ENCODE peak calls at places on chromosomes 4 and X, in seven cellular contexts. One of them, this sample, is unnamed.

GRCh38 chr4:76658231-76659102 is 223.4 kb downstream of the SHROOM3 start:
- DNase-seq in right cardiac atrium: no peak
- DNase-seq in Calu3: no peak
- DNase-seq in stimulated activated naive CD8-positive, alpha-beta T cell treated with anti-CD3 and anti-CD28 coated beads, Interleukin-15, amount 100 ng/mL, for 72 hours: no peak
- DNase-seq in NCI-H1105: no peak
- DNase-seq in stimulated activated CD4-positive, alpha-beta T cell treated with anti-CD3 and anti-CD28 coated beads, Interleukin-2, amount 100 ng/mL, for 4 hours: no peak
- DNase-seq in kidney glomerular epithelial cell: peak; percentile 49
- DNase-seq in this sample: no peak

GRCh38 chr4:140255467-140255866 is 101.5 kb upstream of the MAML3 start:
- DNase-seq in Calu3: no peak
- DNase-seq in stimulated activated naive CD8-positive, alpha-beta T cell treated with anti-CD3 and anti-CD28 coated beads, Interleukin-15, amount 100 ng/mL, for 72 hours: no peak
- DNase-seq in stimulated activated CD4-positive, alpha-beta T cell treated with anti-CD3 and anti-CD28 coated beads, Interleukin-2, amount 100 ng/mL, for 4 hours: no peak
- DNase-seq in right cardiac atrium: no peak
- DNase-seq in kidney glomerular epithelial cell: no peak
- DNase-seq in NCI-H1105: no peak
- DNase-seq in this sample: no peak

GRCh38 chr4:107988763-107989035 is 990 bp upstream of the HADH start:
- DNase-seq in right cardiac atrium: no peak
- DNase-seq in Calu3: peak; percentile 7
- DNase-seq in stimulated activated CD4-positive, alpha-beta T cell treated with anti-CD3 and anti-CD28 coated beads, Interleukin-2, amount 100 ng/mL, for 4 hours: no peak
- DNase-seq in kidney glomerular epithelial cell: no peak
- DNase-seq in stimulated activated naive CD8-positive, alpha-beta T cell treated with anti-CD3 and anti-CD28 coated beads, Interleukin-15, amount 100 ng/mL, for 72 hours: no peak
- DNase-seq in NCI-H1105: peak; percentile 21
- DNase-seq in this sample: no peak

GRCh38 chrX:85922821-85923220 is 124.5 kb downstream of the CHM start:
- DNase-seq in Calu3: no peak
- DNase-seq in kidney glomerular epithelial cell: no peak
- DNase-seq in stimulated activated CD4-positive, alpha-beta T cell treated with anti-CD3 and anti-CD28 coated beads, Interleukin-2, amount 100 ng/mL, for 4 hours: no peak
- DNase-seq in right cardiac atrium: no peak
- DNase-seq in NCI-H1105: no peak
- DNase-seq in stimulated activated naive CD8-positive, alpha-beta T cell treated with anti-CD3 and anti-CD28 coated beads, Interleukin-15, amount 100 ng/mL, for 72 hours: no peak
- DNase-seq in this sample: no peak

GRCh38 chr4:128512767-128513322 is 225.2 kb upstream of the PGRMC2 start:
- DNase-seq in Calu3: no peak
- DNase-seq in NCI-H1105: no peak
- DNase-seq in stimulated activated naive CD8-positive, alpha-beta T cell treated with anti-CD3 and anti-CD28 coated beads, Interleukin-15, amount 100 ng/mL, for 72 hours: no peak
- DNase-seq in kidney glomerular epithelial cell: no peak
- DNase-seq in right cardiac atrium: no peak
- DNase-seq in stimulated activated CD4-positive, alpha-beta T cell treated with anti-CD3 and anti-CD28 coated beads, Interleukin-2, amount 100 ng/mL, for 4 hours: no peak
- DNase-seq in this sample: no peak

GRCh38 chr4:105859233-105859632 is 36.0 kb upstream of the NPNT start:
- DNase-seq in kidney glomerular epithelial cell: no peak
- DNase-seq in Calu3: no peak
- DNase-seq in stimulated activated CD4-positive, alpha-beta T cell treated with anti-CD3 and anti-CD28 coated beads, Interleukin-2, amount 100 ng/mL, for 4 hours: no peak
- DNase-seq in right cardiac atrium: no peak
- DNase-seq in NCI-H1105: no peak
- DNase-seq in stimulated activated naive CD8-positive, alpha-beta T cell treated with anti-CD3 and anti-CD28 coated beads, Interleukin-15, amount 100 ng/mL, for 72 hours: no peak
- DNase-seq in this sample: no peak

GRCh38 chr4:12375805-12376204 is 947.1 kb upstream of the HS3ST1 start:
- DNase-seq in Calu3: no peak
- DNase-seq in right cardiac atrium: no peak
- DNase-seq in kidney glomerular epithelial cell: no peak
- DNase-seq in stimulated activated CD4-positive, alpha-beta T cell treated with anti-CD3 and anti-CD28 coated beads, Interleukin-2, amount 100 ng/mL, for 4 hours: no peak
- DNase-seq in stimulated activated naive CD8-positive, alpha-beta T cell treated with anti-CD3 and anti-CD28 coated beads, Interleukin-15, amount 100 ng/mL, for 72 hours: no peak
- DNase-seq in NCI-H1105: no peak
- DNase-seq in this sample: no peak

GRCh38 chr4:88177981-88178632 is 19.7 kb upstream of the ABCG2 start:
- DNase-seq in right cardiac atrium: no peak
- DNase-seq in stimulated activated naive CD8-positive, alpha-beta T cell treated with anti-CD3 and anti-CD28 coated beads, Interleukin-15, amount 100 ng/mL, for 72 hours: no peak
- DNase-seq in stimulated activated CD4-positive, alpha-beta T cell treated with anti-CD3 and anti-CD28 coated beads, Interleukin-2, amount 100 ng/mL, for 4 hours: no peak
- DNase-seq in Calu3: peak; percentile 50
- DNase-seq in kidney glomerular epithelial cell: peak; percentile 47
- DNase-seq in NCI-H1105: no peak
- DNase-seq in this sample: no peak

GRCh38 chr4:97656034-97656720 is 487.1 kb downstream of the STPG2 start:
- DNase-seq in right cardiac atrium: no peak
- DNase-seq in stimulated activated CD4-positive, alpha-beta T cell treated with anti-CD3 and anti-CD28 coated beads, Interleukin-2, amount 100 ng/mL, for 4 hours: no peak
- DNase-seq in NCI-H1105: no peak
- DNase-seq in stimulated activated naive CD8-positive, alpha-beta T cell treated with anti-CD3 and anti-CD28 coated beads, Interleukin-15, amount 100 ng/mL, for 72 hours: no peak
- DNase-seq in kidney glomerular epithelial cell: peak; percentile 40
- DNase-seq in Calu3: no peak
- DNase-seq in this sample: no peak

GRCh38 chr4:121375262-121375661 is 5.6 kb downstream of the QRFPR start:
- DNase-seq in stimulated activated CD4-positive, alpha-beta T cell treated with anti-CD3 and anti-CD28 coated beads, Interleukin-2, amount 100 ng/mL, for 4 hours: no peak
- DNase-seq in NCI-H1105: no peak
- DNase-seq in right cardiac atrium: no peak
- DNase-seq in stimulated activated naive CD8-positive, alpha-beta T cell treated with anti-CD3 and anti-CD28 coated beads, Interleukin-15, amount 100 ng/mL, for 72 hours: no peak
- DNase-seq in kidney glomerular epithelial cell: peak; percentile 42
- DNase-seq in Calu3: no peak
- DNase-seq in this sample: no peak

GRCh38 chr4:98522062-98522461 is 136.3 kb downstream of the TSPAN5 start:
- DNase-seq in Calu3: no peak
- DNase-seq in right cardiac atrium: no peak
- DNase-seq in stimulated activated naive CD8-positive, alpha-beta T cell treated with anti-CD3 and anti-CD28 coated beads, Interleukin-15, amount 100 ng/mL, for 72 hours: no peak
- DNase-seq in NCI-H1105: no peak
- DNase-seq in stimulated activated CD4-positive, alpha-beta T cell treated with anti-CD3 and anti-CD28 coated beads, Interleukin-2, amount 100 ng/mL, for 4 hours: no peak
- DNase-seq in kidney glomerular epithelial cell: no peak
- DNase-seq in this sample: no peak

GRCh38 chr4:173185832-173186545 is 17.4 kb downstream of the GALNT7 start:
- DNase-seq in kidney glomerular epithelial cell: no peak
- DNase-seq in right cardiac atrium: no peak
- DNase-seq in NCI-H1105: no peak
- DNase-seq in Calu3: no peak
- DNase-seq in stimulated activated naive CD8-positive, alpha-beta T cell treated with anti-CD3 and anti-CD28 coated beads, Interleukin-15, amount 100 ng/mL, for 72 hours: no peak
- DNase-seq in stimulated activated CD4-positive, alpha-beta T cell treated with anti-CD3 and anti-CD28 coated beads, Interleukin-2, amount 100 ng/mL, for 4 hours: no peak
- DNase-seq in this sample: no peak

GRCh38 chr4:158538911-158539310 is 17.2 kb downstream of the RXFP1 start:
- DNase-seq in stimulated activated naive CD8-positive, alpha-beta T cell treated with anti-CD3 and anti-CD28 coated beads, Interleukin-15, amount 100 ng/mL, for 72 hours: no peak
- DNase-seq in NCI-H1105: no peak
- DNase-seq in stimulated activated CD4-positive, alpha-beta T cell treated with anti-CD3 and anti-CD28 coated beads, Interleukin-2, amount 100 ng/mL, for 4 hours: no peak
- DNase-seq in right cardiac atrium: no peak
- DNase-seq in Calu3: no peak
- DNase-seq in kidney glomerular epithelial cell: no peak
- DNase-seq in this sample: no peak

GRCh38 chrX:152817082-152817744 is 13.3 kb downstream of the CETN2 start:
- DNase-seq in NCI-H1105: peak; percentile 19
- DNase-seq in Calu3: peak; percentile 26
- DNase-seq in stimulated activated naive CD8-positive, alpha-beta T cell treated with anti-CD3 and anti-CD28 coated beads, Interleukin-15, amount 100 ng/mL, for 72 hours: no peak
- DNase-seq in right cardiac atrium: no peak
- DNase-seq in stimulated activated CD4-positive, alpha-beta T cell treated with anti-CD3 and anti-CD28 coated beads, Interleukin-2, amount 100 ng/mL, for 4 hours: no peak
- DNase-seq in kidney glomerular epithelial cell: peak; percentile 1
- DNase-seq in this sample: no peak

GRCh38 chrX:153766871-153767673 is 3.0 kb downstream of the PLXNB3 start:
- DNase-seq in stimulated activated naive CD8-positive, alpha-beta T cell treated with anti-CD3 and anti-CD28 coated beads, Interleukin-15, amount 100 ng/mL, for 72 hours: no peak
- DNase-seq in NCI-H1105: no peak
- DNase-seq in right cardiac atrium: peak; percentile 24
- DNase-seq in kidney glomerular epithelial cell: no peak
- DNase-seq in Calu3: no peak
- DNase-seq in stimulated activated CD4-positive, alpha-beta T cell treated with anti-CD3 and anti-CD28 coated beads, Interleukin-2, amount 100 ng/mL, for 4 hours: no peak
- DNase-seq in this sample: no peak

GRCh38 chr4:153519677-153520076 is 53.5 kb downstream of the TMEM131L start:
- DNase-seq in stimulated activated CD4-positive, alpha-beta T cell treated with anti-CD3 and anti-CD28 coated beads, Interleukin-2, amount 100 ng/mL, for 4 hours: no peak
- DNase-seq in stimulated activated naive CD8-positive, alpha-beta T cell treated with anti-CD3 and anti-CD28 coated beads, Interleukin-15, amount 100 ng/mL, for 72 hours: no peak
- DNase-seq in right cardiac atrium: no peak
- DNase-seq in kidney glomerular epithelial cell: no peak
- DNase-seq in NCI-H1105: no peak
- DNase-seq in Calu3: no peak
- DNase-seq in this sample: no peak

GRCh38 chr4:56314207-56314915 is 72.9 kb downstream of the AASDH start:
- DNase-seq in kidney glomerular epithelial cell: no peak
- DNase-seq in stimulated activated CD4-positive, alpha-beta T cell treated with anti-CD3 and anti-CD28 coated beads, Interleukin-2, amount 100 ng/mL, for 4 hours: no peak
- DNase-seq in stimulated activated naive CD8-positive, alpha-beta T cell treated with anti-CD3 and anti-CD28 coated beads, Interleukin-15, amount 100 ng/mL, for 72 hours: no peak
- DNase-seq in Calu3: no peak
- DNase-seq in right cardiac atrium: no peak
- DNase-seq in NCI-H1105: no peak
- DNase-seq in this sample: no peak

GRCh38 chr4:2875556-2875955 is 31.9 kb downstream of the ADD1 start:
- DNase-seq in stimulated activated CD4-positive, alpha-beta T cell treated with anti-CD3 and anti-CD28 coated beads, Interleukin-2, amount 100 ng/mL, for 4 hours: no peak
- DNase-seq in stimulated activated naive CD8-positive, alpha-beta T cell treated with anti-CD3 and anti-CD28 coated beads, Interleukin-15, amount 100 ng/mL, for 72 hours: no peak
- DNase-seq in right cardiac atrium: no peak
- DNase-seq in kidney glomerular epithelial cell: no peak
- DNase-seq in Calu3: no peak
- DNase-seq in NCI-H1105: no peak
- DNase-seq in this sample: no peak

GRCh38 chrX:136170109-136170800 is 22.9 kb downstream of the FHL1 start:
- DNase-seq in right cardiac atrium: no peak
- DNase-seq in NCI-H1105: no peak
- DNase-seq in stimulated activated naive CD8-positive, alpha-beta T cell treated with anti-CD3 and anti-CD28 coated beads, Interleukin-15, amount 100 ng/mL, for 72 hours: no peak
- DNase-seq in Calu3: no peak
- DNase-seq in stimulated activated CD4-positive, alpha-beta T cell treated with anti-CD3 and anti-CD28 coated beads, Interleukin-2, amount 100 ng/mL, for 4 hours: no peak
- DNase-seq in kidney glomerular epithelial cell: peak; percentile 39
- DNase-seq in this sample: peak; percentile 24

GRCh38 chr4:171025776-171026175 is 787.4 kb upstream of the GALNTL6 start:
- DNase-seq in Calu3: no peak
- DNase-seq in right cardiac atrium: no peak
- DNase-seq in kidney glomerular epithelial cell: no peak
- DNase-seq in stimulated activated naive CD8-positive, alpha-beta T cell treated with anti-CD3 and anti-CD28 coated beads, Interleukin-15, amount 100 ng/mL, for 72 hours: no peak
- DNase-seq in NCI-H1105: no peak
- DNase-seq in stimulated activated CD4-positive, alpha-beta T cell treated with anti-CD3 and anti-CD28 coated beads, Interleukin-2, amount 100 ng/mL, for 4 hours: no peak
- DNase-seq in this sample: no peak

GRCh38 chr4:140851032-140851636 is 94.9 kb upstream of the TBC1D9 start:
- DNase-seq in right cardiac atrium: no peak
- DNase-seq in NCI-H1105: peak; percentile 1
- DNase-seq in kidney glomerular epithelial cell: peak; percentile 61
- DNase-seq in stimulated activated naive CD8-positive, alpha-beta T cell treated with anti-CD3 and anti-CD28 coated beads, Interleukin-15, amount 100 ng/mL, for 72 hours: peak; percentile 20
- DNase-seq in Calu3: peak; percentile 44
- DNase-seq in stimulated activated CD4-positive, alpha-beta T cell treated with anti-CD3 and anti-CD28 coated beads, Interleukin-2, amount 100 ng/mL, for 4 hours: no peak
- DNase-seq in this sample: no peak

GRCh38 chr4:103075435-103075893 is 1.1 kb downstream of the SLC9B2 start:
- DNase-seq in stimulated activated CD4-positive, alpha-beta T cell treated with anti-CD3 and anti-CD28 coated beads, Interleukin-2, amount 100 ng/mL, for 4 hours: no peak
- DNase-seq in stimulated activated naive CD8-positive, alpha-beta T cell treated with anti-CD3 and anti-CD28 coated beads, Interleukin-15, amount 100 ng/mL, for 72 hours: no peak
- DNase-seq in Calu3: no peak
- DNase-seq in NCI-H1105: no peak
- DNase-seq in kidney glomerular epithelial cell: no peak
- DNase-seq in right cardiac atrium: no peak
- DNase-seq in this sample: no peak

GRCh38 chrX:55484948-55485347 is 4.7 kb downstream of the USP51 start:
- DNase-seq in kidney glomerular epithelial cell: no peak
- DNase-seq in stimulated activated CD4-positive, alpha-beta T cell treated with anti-CD3 and anti-CD28 coated beads, Interleukin-2, amount 100 ng/mL, for 4 hours: no peak
- DNase-seq in Calu3: no peak
- DNase-seq in right cardiac atrium: no peak
- DNase-seq in NCI-H1105: no peak
- DNase-seq in stimulated activated naive CD8-positive, alpha-beta T cell treated with anti-CD3 and anti-CD28 coated beads, Interleukin-15, amount 100 ng/mL, for 72 hours: no peak
- DNase-seq in this sample: no peak

GRCh38 chr4:52298444-52298843 is 247.3 kb downstream of the SPATA18 start:
- DNase-seq in stimulated activated naive CD8-positive, alpha-beta T cell treated with anti-CD3 and anti-CD28 coated beads, Interleukin-15, amount 100 ng/mL, for 72 hours: no peak
- DNase-seq in right cardiac atrium: no peak
- DNase-seq in Calu3: no peak
- DNase-seq in stimulated activated CD4-positive, alpha-beta T cell treated with anti-CD3 and anti-CD28 coated beads, Interleukin-2, amount 100 ng/mL, for 4 hours: no peak
- DNase-seq in NCI-H1105: no peak
- DNase-seq in kidney glomerular epithelial cell: no peak
- DNase-seq in this sample: no peak

GRCh38 chr4:53026233-53026632 is 164.1 kb downstream of the RASL11B start:
- DNase-seq in Calu3: no peak
- DNase-seq in stimulated activated CD4-positive, alpha-beta T cell treated with anti-CD3 and anti-CD28 coated beads, Interleukin-2, amount 100 ng/mL, for 4 hours: no peak
- DNase-seq in right cardiac atrium: no peak
- DNase-seq in kidney glomerular epithelial cell: no peak
- DNase-seq in NCI-H1105: no peak
- DNase-seq in stimulated activated naive CD8-positive, alpha-beta T cell treated with anti-CD3 and anti-CD28 coated beads, Interleukin-15, amount 100 ng/mL, for 72 hours: no peak
- DNase-seq in this sample: no peak

GRCh38 chrX:149860445-149860844 is 20.5 kb upstream of the MAGEA8 start:
- DNase-seq in kidney glomerular epithelial cell: no peak
- DNase-seq in Calu3: no peak
- DNase-seq in NCI-H1105: no peak
- DNase-seq in right cardiac atrium: no peak
- DNase-seq in stimulated activated naive CD8-positive, alpha-beta T cell treated with anti-CD3 and anti-CD28 coated beads, Interleukin-15, amount 100 ng/mL, for 72 hours: no peak
- DNase-seq in stimulated activated CD4-positive, alpha-beta T cell treated with anti-CD3 and anti-CD28 coated beads, Interleukin-2, amount 100 ng/mL, for 4 hours: no peak
- DNase-seq in this sample: no peak

This sample was measured in left ventricle myocardium inferior.